ENCODE peak calls at places on chromosomes 3 and 15, in six cellular contexts. T is left ventricle myocardium inferior, W is GM23248, E is thoracic aorta, M is psoas muscle, I is astrocyte. Z is an unnamed sample.

GRCh38 chr3:140863481-140864084 is 78.1 kb upstream of the SLC25A36 start:
- DNase-seq in M (peak; percentile 13), I (peak; percentile 16), T (no peak), E (no peak), W (peak; percentile 72), Z (peak; percentile 51)

GRCh38 chr15:39969871-39970270 is 36.0 kb downstream of the EIF2AK4 start:
- DNase-seq in E (peak; percentile 15), W (peak; percentile 79), I (peak; percentile 68), T (peak; percentile 39), M (peak; percentile 58), Z (peak; percentile 92)

GRCh38 chr3:128879125-128879969 is at the start of gene ACAD9:
- DNase-seq in M (peak; percentile 97), W (peak; percentile 98), I (peak; percentile 92), E (peak; percentile 89), T (peak; percentile 97), Z (peak; percentile 93)

GRCh38 chr3:185559706-185560090 is 7.3 kb upstream of the LIPH start:
- DNase-seq in E (no peak), M (no peak), W (no peak), I (no peak), T (no peak), Z (no peak)

GRCh38 chr3:185401319-185401955 is 38.5 kb downstream of the MAP3K13 start:
- DNase-seq in E (no peak), M (no peak), I (peak; percentile 8), T (no peak), W (no peak), Z (no peak)

GRCh38 chr3:76685858-76686257 is 354.0 kb upstream of the ROBO2 start:
- DNase-seq in W (no peak), T (no peak), I (peak; percentile 2), E (no peak), M (no peak), Z (no peak)

GRCh38 chr3:188649521-188649920 is 495.6 kb downstream of the LPP start:
- DNase-seq in M (no peak), W (peak; percentile 65), I (peak; percentile 69), T (no peak), E (no peak), Z (peak; percentile 51)

GRCh38 chr3:18153571-18154173 is 271.5 kb downstream of the SATB1 start:
- DNase-seq in E (no peak), W (peak; percentile 90), T (no peak), I (peak; percentile 77), M (no peak), Z (peak; percentile 97)

GRCh38 chr3:194224937-194225422 is 89.0 kb downstream of the HES1 start:
- DNase-seq in I (no peak), T (no peak), E (no peak), M (no peak), W (no peak), Z (no peak)

GRCh38 chr3:60703956-60704736 is 547.1 kb downstream of the FHIT start:
- DNase-seq in E (no peak), W (peak; percentile 69), M (no peak), T (no peak), I (peak; percentile 69), Z (no peak)

GRCh38 chr15:71011503-71012155 is 103.6 kb upstream of the THSD4 start:
- DNase-seq in W (peak; percentile 83), I (peak; percentile 64), E (no peak), T (no peak), M (no peak), Z (peak; percentile 71)

GRCh38 chr3:189496375-189497138 is 134.6 kb upstream of the TP63 start:
- DNase-seq in W (no peak), T (no peak), E (no peak), I (no peak), M (no peak), Z (no peak)

DNA sequence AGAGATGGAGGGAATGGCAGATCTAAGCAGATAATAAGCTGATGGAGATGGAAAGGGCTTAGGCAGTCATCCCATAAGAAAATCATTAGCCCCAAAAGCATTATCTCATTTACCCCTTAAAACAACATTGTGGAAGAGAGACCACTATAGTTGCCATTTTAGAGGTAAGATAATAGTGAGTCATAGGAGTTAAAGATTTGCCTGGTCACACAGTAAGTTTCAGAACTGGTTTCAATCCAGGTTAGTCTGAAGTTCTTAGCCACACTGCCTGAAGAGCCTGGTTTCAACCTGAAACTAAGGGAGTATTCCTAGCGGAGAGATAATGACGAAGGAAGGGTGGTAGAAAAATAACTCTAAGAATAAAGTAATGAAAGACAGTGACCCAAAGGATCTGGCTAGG is 13.0 kb upstream of the UBR1 start:
- DNase-seq in E (no peak), T (no peak), M (no peak), W (no peak), I (no peak), Z (no peak)
- H3K36me3 ChIP-seq in E (no peaks in the 10 kb centered on the region), T (no peaks in the 10 kb centered on the region), M (no peaks in the 10 kb centered on the region), W (no peaks in the 10 kb centered on the region), I (no peaks in the 10 kb centered on the region), Z (no peaks in the 10 kb centered on the region)

DNA sequence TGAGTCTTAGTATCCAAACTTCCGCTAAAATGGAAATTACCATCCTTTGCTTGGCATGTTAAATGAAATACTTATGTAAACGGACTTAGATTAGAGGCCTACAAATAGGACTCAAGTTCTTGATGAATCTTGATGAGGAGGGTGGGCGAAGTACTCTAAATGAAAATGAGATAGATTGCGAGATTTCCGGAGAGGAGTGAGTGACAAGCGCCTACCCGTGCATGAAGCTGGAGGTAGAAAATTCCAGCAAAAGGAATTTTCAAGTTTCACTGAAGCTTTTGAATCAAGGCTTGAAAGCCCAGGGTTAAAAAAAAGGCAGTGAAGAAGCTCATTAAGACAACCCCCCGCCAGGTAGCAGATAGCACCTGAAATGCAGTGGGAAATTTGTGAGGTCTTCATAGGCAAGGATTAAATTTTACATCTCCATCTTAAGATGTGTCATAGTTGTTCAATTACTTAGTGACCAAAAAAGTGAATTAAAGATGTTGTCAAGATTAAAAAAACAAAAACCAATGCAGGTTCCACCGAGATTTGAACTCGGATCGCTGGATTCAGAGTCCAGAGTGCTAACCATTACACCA is 655 bp upstream of the RAB11A start:
- DNase-seq in T (no peak), W (peak; percentile 71), M (no peak), I (no peak), E (no peak), Z (no peak)
- H3K4me3 ChIP-seq in T (peak overlapping the region; percentile 96), W (peak overlapping the region; percentile 95), M (peak overlapping the region; percentile 98), I (peak overlapping the region; percentile 96), E (peak overlapping the region; percentile 92), Z (peak overlapping the region; percentile 84)

GRCh38 chr3:169509359-169509758 is 154.2 kb downstream of the MECOM start:
- DNase-seq in W (no peak), T (no peak), M (no peak), E (no peak), I (no peak), Z (no peak)
- H3K36me3 ChIP-seq in W (no peaks in the 10 kb centered on the region), T (no peaks in the 10 kb centered on the region), M (no peaks in the 10 kb centered on the region), E (no peaks in the 10 kb centered on the region), I (no peaks in the 10 kb centered on the region), Z (no peaks in the 10 kb centered on the region)

DNA sequence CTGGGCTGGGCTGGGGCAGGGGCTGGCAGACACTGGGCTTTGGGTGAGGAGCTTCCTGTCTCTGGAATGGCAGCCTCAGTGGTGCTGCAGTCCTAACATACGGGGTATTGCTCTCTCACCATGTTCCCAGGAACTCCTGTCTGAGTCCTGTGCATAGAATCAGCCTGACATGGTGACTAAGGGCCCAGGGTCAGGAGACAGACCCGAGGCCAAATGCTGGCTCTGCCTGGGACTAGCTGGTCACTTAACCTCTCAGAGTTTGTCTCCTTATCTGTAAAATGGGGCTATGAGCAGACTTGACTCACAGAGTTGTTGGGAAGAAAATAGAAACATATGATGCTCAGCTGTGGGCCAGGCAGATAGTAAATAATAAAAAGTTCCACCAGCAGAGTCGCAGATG is 28.3 kb downstream of the PRKCD start:
- DNase-seq in M (no peak), T (no peak), I (no peak), W (no peak), E (no peak), Z (no peak)
- H3K4me3 ChIP-seq in M (no peak overlapping the region), T (no peak overlapping the region), I (no peak overlapping the region), W (no peak overlapping the region), E (no peak overlapping the region), Z (no peak overlapping the region)

GRCh38 chr3:49124203-49124602 is 3.6 kb upstream of the USP19 start:
- DNase-seq in I (no peak), W (no peak), T (no peak), E (no peak), M (no peak), Z (no peak)
- H3K36me3 ChIP-seq in I (peaks cover 39% of the 10 kb centered on the region), W (peaks cover 8% of the 10 kb centered on the region), T (peaks cover 82% of the 10 kb centered on the region), E (peaks cover 56% of the 10 kb centered on the region), M (no peaks in the 10 kb centered on the region), Z (peaks cover 34% of the 10 kb centered on the region)

DNA sequence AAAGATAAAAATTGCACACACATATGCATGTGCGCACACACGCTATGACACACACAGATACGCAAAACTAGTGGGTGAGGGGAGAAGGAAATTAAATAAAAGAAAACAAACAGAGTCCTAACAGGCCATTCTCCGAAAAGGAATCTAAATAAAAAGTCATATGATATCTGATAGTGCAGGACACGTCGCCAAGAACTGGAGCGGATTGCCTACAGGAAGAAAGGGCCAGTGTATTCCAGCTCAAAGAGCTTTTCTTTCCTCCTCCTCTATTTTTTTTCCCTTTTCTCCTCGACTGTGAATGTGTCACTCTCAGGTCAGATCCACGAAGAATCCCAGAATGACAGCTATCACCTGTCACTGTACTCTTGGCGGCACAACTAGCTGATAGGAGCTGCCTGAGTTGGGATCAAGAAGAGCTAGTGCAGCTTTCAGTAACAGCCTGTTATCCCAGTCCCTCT is 157.8 kb downstream of the TIGIT start:
- DNase-seq in W (peak; percentile 43), M (no peak), I (peak; percentile 37), E (no peak), T (peak; percentile 23), Z (no peak)
- H3K4me3 ChIP-seq in W (peak overlapping the region; percentile 59), M (peak overlapping the region; percentile 48), I (peak overlapping the region; percentile 31), E (peak overlapping the region; percentile 57), T (peak overlapping the region; percentile 55), Z (no peak overlapping the region)

DNA sequence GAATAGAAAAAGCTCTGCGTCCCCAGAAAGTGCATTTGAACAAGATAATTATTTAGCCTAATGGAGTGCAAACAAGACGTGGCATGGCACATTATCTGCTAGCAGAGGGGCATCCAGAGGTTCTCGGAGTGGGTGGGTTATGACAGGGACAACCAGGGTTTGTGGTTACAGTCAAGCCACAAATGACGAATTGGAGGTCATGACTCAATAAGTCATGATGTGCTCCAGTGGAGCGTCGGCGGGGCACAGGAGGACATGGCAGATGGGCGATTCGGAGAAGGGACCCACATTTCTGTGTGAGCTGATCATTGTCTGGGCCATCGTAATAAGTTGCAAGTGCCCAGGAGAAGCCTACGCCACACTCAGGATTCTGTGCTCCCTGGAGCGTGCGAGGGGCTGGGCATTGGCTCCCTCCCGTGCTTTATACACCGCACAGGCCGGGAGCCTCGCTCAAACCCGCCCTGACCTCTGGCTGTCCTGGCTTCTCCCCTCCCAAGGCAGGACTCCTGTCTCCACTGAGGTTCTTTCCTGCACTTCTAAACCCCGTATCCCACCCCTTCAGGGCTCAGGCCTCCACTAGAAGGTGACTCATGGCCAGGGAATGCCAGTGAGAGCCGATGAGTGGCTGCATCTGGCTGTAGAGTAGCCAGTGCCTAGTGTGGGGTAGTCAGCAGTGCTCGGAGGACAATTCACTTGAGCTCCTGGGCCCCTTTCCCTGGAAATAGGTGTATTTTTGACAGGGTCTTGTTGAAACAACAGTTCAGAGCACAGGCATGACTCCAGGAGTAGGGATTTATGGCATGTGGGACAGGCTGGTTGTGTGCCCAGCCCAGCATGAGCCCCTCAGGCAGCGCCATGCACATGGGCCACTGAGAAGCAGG is 67.4 kb downstream of the GRIP2 start:
- DNase-seq in M (no peak), T (no peak), I (peak; percentile 93), E (no peak), W (peak; percentile 96), Z (peak; percentile 81)
- H3K36me3 ChIP-seq in M (peaks cover 6% of the 10 kb centered on the region), T (peaks cover 56% of the 10 kb centered on the region), I (peaks cover 3% of the 10 kb centered on the region), E (peaks cover 15% of the 10 kb centered on the region), W (no peaks in the 10 kb centered on the region), Z (no peaks in the 10 kb centered on the region)

DNA sequence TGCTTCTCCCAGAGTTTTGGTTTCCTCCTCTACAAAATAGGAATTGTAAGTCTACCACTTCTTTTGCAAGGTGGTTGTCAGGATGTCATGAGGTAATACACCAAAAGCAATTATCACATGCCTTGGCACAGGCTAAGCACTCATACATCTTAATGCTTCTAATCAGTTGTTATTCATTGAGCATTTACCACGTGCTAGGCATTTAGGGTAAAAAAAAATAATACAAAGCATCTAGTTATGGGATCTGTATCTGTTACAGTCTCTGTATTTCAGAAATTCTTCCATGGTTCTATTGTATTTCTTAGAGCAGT is 1.5 kb downstream of the ST3GAL6 start:
- DNase-seq in M (no peak), I (no peak), W (no peak), E (no peak), T (no peak), Z (no peak)
- H3K4me3 ChIP-seq in M (no peak overlapping the region), I (no peak overlapping the region), W (no peak overlapping the region), E (no peak overlapping the region), T (peak overlapping the region; percentile 35), Z (no peak overlapping the region)